ENCODE peak calls at places on chromosome 21, in six cellular contexts. A is left kidney; W is CD8-positive, alpha-beta T cell; X is GM23338; Q is Right ventricle myocardium inferior; B is T follicular helper cell. G is an unnamed sample.

GRCh38 chr21:35023396-35024070 is 25.6 kb downstream of the RUNX1 start:
- DNase-seq in A (no peak), W (no peak), X (no peak), Q (no peak), B (no peak), G (no peak)

GRCh38 chr21:28737671-28738279 is 254.9 kb downstream of the LTN1 start:
- DNase-seq in A (no peak), W (no peak), X (no peak), Q (no peak), B (no peak), G (peak; percentile 24)

GRCh38 chr21:28482657-28483056 is 510.0 kb downstream of the LTN1 start:
- DNase-seq in A (no peak), W (no peak), X (no peak), Q (no peak), B (no peak), G (no peak)

GRCh38 chr21:29343517-29343916 is 44.8 kb downstream of the BACH1 start:
- DNase-seq in A (no peak), W (no peak), X (no peak), Q (no peak), B (no peak), G (no peak)

GRCh38 chr21:45263534-45263933 is 24.2 kb downstream of the POFUT2 start:
- DNase-seq in A (no peak), W (no peak), X (no peak), Q (no peak), B (no peak), G (no peak)

GRCh38 chr21:18899261-18899660 is 495.7 kb upstream of the TMPRSS15 start:
- DNase-seq in A (no peak), W (no peak), X (peak; percentile 8), Q (no peak), B (no peak), G (no peak)

GRCh38 chr21:37849703-37850102 is 66.6 kb downstream of the KCNJ6 start:
- DNase-seq in A (no peak), W (no peak), X (peak; percentile 47), Q (no peak), B (no peak), G (no peak)

GRCh38 chr21:33109574-33110339 is 39.8 kb downstream of the OLIG1 start:
- DNase-seq in A (peak; percentile 94), W (no peak), X (peak; percentile 75), Q (peak; percentile 67), B (no peak), G (peak; percentile 41)

GRCh38 chr21:17667256-17667655 is 54.6 kb upstream of the BTG3 start:
- DNase-seq in A (no peak), W (no peak), X (no peak), Q (no peak), B (no peak), G (no peak)

GRCh38 chr21:46095106-46095719 is 2.7 kb upstream of the COL6A2 start:
- DNase-seq in A (no peak), W (peak; percentile 6), X (no peak), Q (no peak), B (no peak), G (no peak)

GRCh38 chr21:37582613-37583012 is 216.0 kb downstream of the DYRK1A start:
- DNase-seq in A (peak; percentile 74), W (no peak), X (peak; percentile 40), Q (no peak), B (no peak), G (peak; percentile 62)

GRCh38 chr21:16522512-16522911 is 792.7 kb downstream of the USP25 start:
- DNase-seq in A (no peak), W (no peak), X (no peak), Q (no peak), B (no peak), G (no peak)

GRCh38 chr21:29144736-29145353 is 14.4 kb downstream of the MAP3K7CL start:
- DNase-seq in A (no peak), W (no peak), X (no peak), Q (no peak), B (no peak), G (no peak)

GRCh38 chr21:33412832-33413519 is 9.8 kb downstream of the IFNGR2 start:
- DNase-seq in A (peak; percentile 37), W (no peak), X (peak; percentile 22), Q (no peak), B (no peak), G (no peak)

GRCh38 chr21:41360072-41360821 is 1.6 kb upstream of the MX2 start:
- DNase-seq in A (peak; percentile 22), W (no peak), X (peak; percentile 49), Q (peak; percentile 78), B (no peak), G (peak; percentile 43)

GRCh38 chr21:42040411-42041180 is 30.4 kb upstream of the ZBTB21 start:
- DNase-seq in A (no peak), W (no peak), X (no peak), Q (no peak), B (no peak), G (no peak)

GRCh38 chr21:14591277-14591876 is 45.3 kb upstream of the SAMSN1 start:
- DNase-seq in A (no peak), W (no peak), X (no peak), Q (no peak), B (no peak), G (no peak)

GRCh38 chr21:37527716-37528115 is 161.1 kb downstream of the DYRK1A start:
- DNase-seq in A (no peak), W (no peak), X (no peak), Q (no peak), B (no peak), G (no peak)

GRCh38 chr21:38807987-38808386 is 2.3 kb downstream of the ETS2 start:
- DNase-seq in A (peak; percentile 29), W (no peak), X (no peak), Q (no peak), B (no peak), G (peak; percentile 45)

GRCh38 chr21:42833439-42833815 is 45.9 kb downstream of the WDR4 start:
- DNase-seq in A (peak; percentile 56), W (peak; percentile 56), X (peak; percentile 47), Q (no peak), B (peak; percentile 32), G (peak; percentile 75)

GRCh38 chr21:14241322-14241721 is 25.4 kb downstream of the RBM11 start:
- DNase-seq in A (no peak), W (no peak), X (no peak), Q (no peak), B (no peak), G (no peak)

GRCh38 chr21:41260428-41260827 is 56.2 kb upstream of the FAM3B start:
- DNase-seq in A (no peak), W (no peak), X (no peak), Q (no peak), B (no peak), G (no peak)

GRCh38 chr21:46142581-46143473 is 12.6 kb downstream of the FTCD start:
- DNase-seq in A (no peak), W (no peak), X (no peak), Q (peak; percentile 27), B (no peak), G (no peak)

GRCh38 chr21:45612096-45613019 is 31.2 kb upstream of the PCBP3 start:
- DNase-seq in A (peak; percentile 31), W (no peak), X (no peak), Q (no peak), B (no peak), G (no peak)

GRCh38 chr21:27818847-27819246 is 852.0 kb upstream of the ADAMTS5 start:
- DNase-seq in A (peak; percentile 22), W (no peak), X (no peak), Q (no peak), B (no peak), G (no peak)

GRCh38 chr21:39336457-39337008 is 12.4 kb downstream of the HMGN1 start:
- DNase-seq in A (no peak), W (no peak), X (peak; percentile 36), Q (no peak), B (no peak), G (peak; percentile 31)

GRCh38 chr21:24160528-24160927 is 1446.8 kb downstream of the MRPL39 start:
- DNase-seq in A (no peak), W (no peak), X (no peak), Q (no peak), B (no peak), G (no peak)